ENCODE peak calls at places on chromosomes 6 and 20, in four cellular contexts. I is GM06990, N is fibroblast of lung, R is tibial artery. J is an unnamed sample.

GRCh38 chr6:10266061-10266460 is 148.8 kb downstream of the TFAP2A start:
- DNase-seq in N (no peak), R (no peak), I (no peak), J (no peak)

GRCh38 chr20:12554416-12554815 is 454.4 kb upstream of the SPTLC3 start:
- DNase-seq in I (no peak), R (no peak), N (no peak), J (no peak)

GRCh38 chr6:112749673-112750072 is 402.5 kb downstream of the RFPL4B start:
- DNase-seq in R (no peak), I (no peak), N (no peak), J (no peak)

GRCh38 chr6:89792881-89793280 is 26.7 kb downstream of the MDN1 start:
- DNase-seq in R (no peak), N (peak), I (no peak), J (no peak)

GRCh38 chr20:52652271-52652670 is 319.9 kb upstream of the TSHZ2 start:
- DNase-seq in N (no peak), I (no peak), R (no peak), J (no peak)

GRCh38 chr20:50478162-50479036 is 31.8 kb upstream of the PTPN1 start:
- DNase-seq in R (peak), N (peak), I (no peak), J (peak)

GRCh38 chr6:144782634-144783033 is 497.5 kb downstream of the UTRN start:
- DNase-seq in N (no peak), R (no peak), I (no peak), J (no peak)

GRCh38 chr6:101114703-101115102 is 233.6 kb upstream of the ASCC3 start:
- DNase-seq in R (no peak), I (no peak), N (peak), J (no peak)

GRCh38 chr6:8499540-8499939 is 64.2 kb upstream of the SLC35B3 start:
- DNase-seq in I (no peak), R (no peak), N (peak), J (no peak)

GRCh38 chr6:106082735-106083398 is 3.3 kb upstream of the PRDM1 start:
- DNase-seq in I (no peak), N (peak), R (no peak), J (no peak)

GRCh38 chr6:29112135-29112534 is 4.3 kb downstream of the OR2J3 start:
- DNase-seq in R (no peak), N (no peak), I (no peak), J (no peak)

GRCh38 chr6:2938004-2938631 is 33.2 kb downstream of the SERPINB6 start:
- DNase-seq in I (no peak), N (no peak), R (no peak), J (no peak)

GRCh38 chr6:14681699-14682487 is 564.0 kb upstream of the JARID2 start:
- DNase-seq in I (no peak), N (no peak), R (no peak), J (no peak)

GRCh38 chr20:50786703-50787102 is 8.2 kb upstream of the BCAS4 start:
- DNase-seq in N (no peak), I (no peak), R (no peak), J (no peak)

GRCh38 chr6:87722831-87723726 is 21.0 kb upstream of the AKIRIN2 start:
- DNase-seq in N (peak), R (peak), I (peak), J (peak)

GRCh38 chr20:15310361-15310760 is 972.9 kb upstream of the FLRT3 start:
- DNase-seq in I (no peak), N (no peak), R (no peak), J (no peak)

GRCh38 chr6:18680842-18681241 is 293.7 kb downstream of the RNF144B start:
- DNase-seq in N (no peak), I (no peak), R (no peak), J (no peak)

GRCh38 chr6:42140756-42141602 is 1.4 kb downstream of the C6orf132 start:
- DNase-seq in I (no peak), N (peak), R (peak), J (no peak)

GRCh38 chr6:5898102-5898501 is 108.6 kb downstream of the NRN1 start:
- DNase-seq in N (no peak), I (no peak), R (no peak), J (no peak)

GRCh38 chr20:5714261-5715041 is 35.8 kb upstream of the SHLD1 start:
- DNase-seq in N (no peak), R (no peak), I (peak), J (no peak)

GRCh38 chr6:27250277-27250954 is 2.9 kb downstream of the PRSS16 start:
- DNase-seq in N (no peak), I (no peak), R (no peak), J (no peak)

GRCh38 chr6:39137235-39137634 is 22.2 kb upstream of the SAYSD1 start:
- DNase-seq in N (peak), R (no peak), I (no peak), J (no peak)

GRCh38 chr20:43666376-43667328 is at the start of gene MYBL2:
- DNase-seq in N (peak), I (peak), R (no peak), J (peak)

GRCh38 chr6:14743465-14744211 is 502.2 kb upstream of the JARID2 start:
- DNase-seq in N (peak), R (peak), I (no peak), J (peak)

GRCh38 chr6:69416739-69417138 is 380.1 kb downstream of the LMBRD1 start:
- DNase-seq in I (no peak), R (no peak), N (peak), J (no peak)

GRCh38 chr20:52454660-52455059 is 263.1 kb upstream of the ZFP64 start:
- DNase-seq in I (no peak), N (peak), R (no peak), J (no peak)

DNA sequence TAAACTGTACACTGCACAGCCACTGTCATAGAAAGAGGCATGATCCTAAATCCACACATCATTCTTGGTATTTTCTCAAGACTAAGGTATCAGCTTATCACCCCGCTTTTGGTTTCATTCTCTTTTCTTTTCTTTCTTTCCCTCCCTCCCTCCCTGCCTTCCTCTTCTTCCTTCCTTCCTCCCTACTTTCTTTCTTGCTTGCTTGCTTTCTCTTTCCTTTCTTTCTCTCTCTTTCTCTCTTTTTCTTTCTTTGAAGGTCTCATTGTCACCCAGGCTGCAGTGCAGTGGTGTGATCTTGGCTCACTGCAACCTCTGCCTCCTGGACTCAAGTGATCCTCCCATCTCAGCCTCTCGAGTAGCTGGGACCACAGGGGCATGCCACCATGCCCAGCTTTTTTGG is 81.1 kb downstream of the MAP7 start:
- DNase-seq in I (no peak), R (no peak), N (no peak), J (no peak)
- H3K4me3 ChIP-seq in I (no peak), R (no peak), N (no peak), J (no peak)

GRCh38 chr20:46051556-46052323 is 22.7 kb downstream of the SLC12A5 start:
- DNase-seq in I (no peak), R (no peak), N (no peak), J (no peak)

GRCh38 chr20:46055269-46055668 is 26.3 kb downstream of the SLC12A5 start:
- DNase-seq in R (no peak), N (no peak), I (no peak), J (no peak)

GRCh38 chr20:46050885-46051284 is 21.9 kb downstream of the SLC12A5 start:
- DNase-seq in N (no peak), R (no peak), I (no peak), J (no peak)

GRCh38 chr20:46054606-46055005 is 25.6 kb downstream of the SLC12A5 start:
- DNase-seq in N (no peak), R (no peak), I (no peak), J (no peak)

DNA sequence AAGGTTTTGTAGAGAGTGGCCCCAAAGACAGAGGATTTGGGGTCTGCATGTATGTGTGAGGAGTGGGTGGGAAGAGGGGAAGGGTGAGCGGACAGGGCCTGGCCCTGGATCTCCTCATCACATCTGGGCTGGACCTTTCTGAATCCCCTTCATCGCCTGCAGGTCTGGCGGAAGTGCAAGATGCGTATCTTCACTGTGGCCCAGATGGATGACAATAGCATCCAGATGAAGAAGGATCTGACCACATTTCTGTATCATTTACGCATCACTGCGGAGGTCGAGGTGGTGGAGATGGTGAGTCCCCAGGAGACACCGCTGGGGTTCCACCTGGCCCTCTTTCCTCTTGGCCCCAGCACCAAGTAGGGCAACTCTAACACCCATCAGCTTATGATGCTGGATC is 24.4 kb downstream of the SLC12A5 start:
- DNase-seq in N (no peak), I (no peak), R (no peak), J (no peak)
- TF ChIP-seq CTCF in N (no peak), I (no peak), R (no peak), J (no peak)

GRCh38 chr6:150492507-150492906 is 107.2 kb upstream of the PLEKHG1 start:
- DNase-seq in R (no peak), N (no peak), I (no peak), J (no peak)
- H3K4me3 ChIP-seq in R (no peak), N (no peak), I (no peak), J (no peak)

DNA sequence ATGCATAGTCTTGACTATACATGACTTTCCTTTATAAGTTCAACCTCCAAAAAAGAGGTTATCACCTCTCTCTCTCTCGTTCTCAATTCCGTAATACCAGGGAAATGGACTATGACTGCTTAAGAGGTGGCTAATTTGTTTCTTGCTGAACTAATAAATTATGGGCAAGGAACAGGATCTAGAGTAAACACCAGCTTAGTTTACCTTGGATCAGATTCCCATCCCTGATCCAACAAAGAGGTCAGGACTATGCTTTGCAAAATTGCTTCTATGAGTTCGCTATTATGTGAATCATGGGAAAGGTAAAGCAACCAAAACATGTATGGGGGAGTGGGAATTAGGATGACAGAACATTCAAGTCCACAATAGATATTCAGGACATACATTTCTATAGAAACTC is 630.7 kb downstream of the HACE1 start:
- DNase-seq in N (no peak), R (no peak), I (no peak), J (no peak)
- TF ChIP-seq CTCF in N (no peak), R (no peak), I (no peak), J (no peak)

GRCh38 chr6:132043148-132043547 is 92.0 kb upstream of the CCN2 start:
- DNase-seq in I (no peak), N (no peak), R (no peak), J (no peak)
- H3K4me3 ChIP-seq in I (no peak), N (no peak), R (no peak), J (no peak)

GRCh38 chr20:47521059-47521808 is 19.5 kb downstream of the NCOA3 start:
- DNase-seq in N (no peak), R (no peak), I (no peak), J (no peak)

GRCh38 chr20:47527004-47527800 is 25.5 kb downstream of the NCOA3 start:
- DNase-seq in I (no peak), N (no peak), R (no peak), J (no peak)

GRCh38 chr20:47529840-47530239 is 28.2 kb downstream of the NCOA3 start:
- DNase-seq in I (no peak), N (peak), R (no peak), J (no peak)

DNA sequence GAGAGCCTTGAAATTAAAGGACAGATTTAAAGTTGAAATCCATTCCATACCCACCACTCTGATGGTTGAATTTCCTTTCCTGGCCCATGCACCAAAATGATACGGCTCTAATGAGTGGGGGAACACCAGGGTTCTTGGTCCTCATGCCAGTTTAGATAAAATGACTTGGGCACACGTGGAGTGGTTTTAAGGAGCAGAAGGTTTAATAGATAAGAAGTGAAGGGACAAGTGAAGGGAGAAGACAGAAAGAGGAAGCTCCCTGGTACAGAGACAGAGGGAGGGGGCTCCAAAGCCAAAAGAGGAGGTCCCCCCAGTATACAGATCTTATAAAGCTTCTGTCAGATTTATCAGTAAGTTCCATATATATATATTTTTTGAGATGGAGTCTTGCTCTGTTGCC is 22.7 kb downstream of the NCOA3 start:
- DNase-seq in R (no peak), I (no peak), N (no peak), J (no peak)
- TF ChIP-seq CTCF in R (no peak), I (no peak), N (no peak), J (no peak)

GRCh38 chr6:142846459-142846831 is 98.5 kb downstream of the HIVEP2 start:
- DNase-seq in N (peak), I (no peak), R (no peak), J (no peak)
- H3K4me3 ChIP-seq in N (no peak), I (peak), R (peak), J (peak)

GRCh38 chr6:155154158-155154830 is 109.5 kb upstream of the CLDN20 start:
- DNase-seq in R (no peak), N (peak), I (no peak), J (no peak)

GRCh38 chr6:155150967-155151671 is 112.7 kb upstream of the CLDN20 start:
- DNase-seq in I (no peak), N (no peak), R (no peak), J (no peak)

GRCh38 chr6:155147958-155148663 is 115.7 kb upstream of the CLDN20 start:
- DNase-seq in N (no peak), I (no peak), R (no peak), J (no peak)

GRCh38 chr6:155155787-155156447 is 107.9 kb upstream of the CLDN20 start:
- DNase-seq in N (no peak), R (no peak), I (no peak), J (no peak)

GRCh38 chr6:155152211-155153076 is 111.4 kb upstream of the CLDN20 start:
- DNase-seq in R (no peak), I (no peak), N (no peak), J (no peak)
- TF ChIP-seq CTCF in R (no peak), I (peak), N (no peak), J (no peak)

DNA sequence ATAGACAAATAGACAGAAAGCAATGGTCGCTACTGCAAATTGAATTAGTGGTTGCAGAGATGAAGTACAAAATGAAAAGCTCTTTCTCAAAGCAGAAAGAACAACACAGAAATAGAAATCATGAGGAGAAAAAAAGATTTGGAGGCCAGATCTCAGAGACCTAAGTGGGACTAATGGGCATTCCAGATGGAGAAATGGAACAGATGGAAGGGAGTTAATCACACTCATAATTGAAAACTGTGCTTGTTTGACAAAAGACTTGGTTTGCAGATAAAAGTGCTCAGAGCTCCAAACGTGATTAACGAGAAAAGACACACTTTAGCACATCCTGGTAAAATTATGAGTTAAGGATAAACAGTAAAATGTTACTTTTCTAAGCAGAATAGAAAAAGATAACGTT is 58.1 kb upstream of the SNRPB2 start:
- DNase-seq in I (no peak), N (no peak), R (no peak), J (no peak)
- H3K4me3 ChIP-seq in I (no peak), N (no peak), R (no peak), J (no peak)